ENCODE peak calls at places on chromosomes 3 and 15, in nine cellular contexts. H is neural progenitor cell, O is hepatocyte, R is HCT116, L is GM23248, A is OCI-LY7, V is MM.1S, C is GM23338, S is SK-N-SH. Z is an unnamed sample.

GRCh38 chr3:62665627-62666433 is 209.4 kb downstream of the CADPS start:
- DNase-seq in H (peak), O (peak), R (peak), L (peak), A (peak), V (peak), C (peak), S (peak), Z (peak)

GRCh38 chr15:54410481-54410880 is 432.2 kb downstream of the UNC13C start:
- DNase-seq in H (no peak), O (no peak), R (no peak), L (no peak), A (no peak), V (no peak), C (no peak), S (no peak), Z (no peak)

GRCh38 chr3:177811835-177812234 is 614.6 kb upstream of the TBL1XR1 start:
- DNase-seq in H (no peak), O (no peak), R (no peak), L (no peak), A (no peak), V (no peak), C (no peak), S (no peak), Z (peak)

GRCh38 chr3:19231792-19232461 is 83.6 kb downstream of the KCNH8 start:
- DNase-seq in H (no peak), O (no peak), R (no peak), L (no peak), A (no peak), V (no peak), C (no peak), S (no peak), Z (no peak)

GRCh38 chr3:132033471-132033870 is 1.3 kb downstream of the CPNE4 start:
- DNase-seq in H (peak), O (no peak), R (no peak), L (no peak), A (no peak), V (no peak), C (peak), S (no peak), Z (no peak)

GRCh38 chr15:61222010-61222409 is 7.1 kb downstream of the RORA start:
- DNase-seq in H (no peak), O (no peak), R (no peak), L (no peak), A (no peak), V (no peak), C (no peak), S (no peak), Z (no peak)

GRCh38 chr3:58394339-58394738 is 39.3 kb downstream of the PDHB start:
- DNase-seq in H (no peak), O (no peak), R (no peak), L (no peak), A (no peak), V (no peak), C (no peak), S (no peak), Z (no peak)

GRCh38 chr15:55992769-55993110 is 672 bp downstream of the NEDD4 start:
- DNase-seq in H (no peak), O (no peak), R (no peak), L (peak), A (peak), V (no peak), C (no peak), S (no peak), Z (no peak)

GRCh38 chr15:76208786-76209424 is 102.4 kb downstream of the ETFA start:
- DNase-seq in H (no peak), O (no peak), R (no peak), L (no peak), A (no peak), V (no peak), C (no peak), S (no peak), Z (no peak)

GRCh38 chr3:62718515-62719320 is 156.5 kb downstream of the CADPS start:
- DNase-seq in H (no peak), O (no peak), R (no peak), L (peak), A (no peak), V (no peak), C (no peak), S (no peak), Z (no peak)

GRCh38 chr3:15875016-15875689 is 77.4 kb upstream of the ANKRD28 start:
- DNase-seq in H (no peak), O (peak), R (no peak), L (peak), A (no peak), V (no peak), C (no peak), S (no peak), Z (peak)

GRCh38 chr15:99213187-99213811 is 36.1 kb downstream of the TTC23 start:
- DNase-seq in H (peak), O (peak), R (peak), L (peak), A (peak), V (peak), C (peak), S (peak), Z (peak)

GRCh38 chr3:106068795-106069194 is 200.0 kb upstream of the CBLB start:
- DNase-seq in H (no peak), O (no peak), R (no peak), L (peak), A (no peak), V (peak), C (no peak), S (no peak), Z (no peak)

GRCh38 chr3:12737319-12737718 is 21.7 kb downstream of the TMEM40 start:
- DNase-seq in H (no peak), O (no peak), R (no peak), L (no peak), A (no peak), V (no peak), C (no peak), S (no peak), Z (no peak)

GRCh38 chr3:56294316-56294715 is 174.0 kb downstream of the ERC2 start:
- DNase-seq in H (no peak), O (no peak), R (no peak), L (no peak), A (no peak), V (no peak), C (no peak), S (no peak), Z (no peak)

GRCh38 chr15:45169608-45170480 is 17.9 kb downstream of the SHF start:
- DNase-seq in H (no peak), O (no peak), R (no peak), L (no peak), A (peak), V (no peak), C (peak), S (peak), Z (no peak)

DNA sequence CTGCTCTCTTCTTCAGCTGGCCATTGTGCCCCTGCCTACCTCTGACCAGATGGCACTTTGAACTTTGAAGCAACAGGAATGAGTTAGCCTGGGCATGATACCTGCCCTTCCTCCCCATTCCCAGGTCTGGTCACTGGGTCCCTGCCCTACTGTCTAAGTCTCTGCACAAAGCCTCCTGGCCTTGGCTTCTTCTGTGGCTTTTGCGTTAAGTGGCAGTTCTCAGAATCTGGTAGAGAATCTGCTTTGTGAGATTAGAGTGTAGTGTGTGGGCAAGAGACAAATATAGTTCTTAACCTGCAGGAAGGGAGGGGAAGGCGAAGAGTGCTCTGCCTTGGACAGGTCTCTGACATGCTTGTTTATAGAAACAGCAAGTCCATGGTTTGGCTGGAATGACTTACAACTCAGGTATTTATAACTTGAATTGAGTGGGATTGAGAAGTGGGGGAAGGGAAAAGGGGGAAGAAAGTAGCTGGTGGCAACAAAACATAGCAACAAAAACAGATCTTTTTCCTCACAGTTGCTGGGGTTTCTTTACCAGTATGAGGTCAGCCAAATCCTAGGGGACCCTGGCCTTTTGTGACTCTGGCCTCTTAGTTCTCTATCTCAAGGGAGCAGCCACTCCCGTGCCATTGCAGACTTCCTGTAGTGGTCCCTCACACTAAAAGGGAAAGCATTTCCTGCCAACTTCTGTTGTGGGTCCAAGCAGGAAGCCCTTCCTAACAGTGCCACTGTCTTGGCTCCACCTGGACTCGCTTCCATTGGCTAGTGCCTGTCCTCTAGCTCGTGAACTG is 16.7 kb downstream of the MAPKBP1 start:
- DNase-seq in H (no peak), O (peak), R (peak), L (peak), A (peak), V (no peak), C (peak), S (no peak), Z (peak)
- TF ChIP-seq EZH2phosphoT487 in H (no peak), O (no peak), R (no peak), L (no peak), A (no peak), V (no peak), C (no peak), S (no peak), Z (no peak)

DNA sequence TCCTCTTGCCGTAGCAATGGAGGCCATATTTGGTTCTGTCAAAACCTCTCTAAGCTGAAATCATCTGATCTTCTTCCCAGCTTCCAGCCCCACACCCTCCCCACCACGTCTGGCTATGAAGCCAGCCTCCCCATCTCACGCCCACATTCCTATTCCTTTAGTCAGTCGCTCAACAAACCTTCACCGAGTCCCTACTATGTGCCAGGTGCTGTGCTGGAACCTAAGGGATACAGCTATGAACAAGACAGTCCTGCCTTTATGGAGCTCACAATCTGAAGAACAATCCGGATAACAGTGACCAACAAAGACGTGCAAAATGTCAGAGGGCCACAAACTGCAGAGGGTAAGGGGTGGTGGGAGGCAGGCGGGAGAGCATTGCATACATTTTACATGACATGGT is 31.8 kb upstream of the SMAD6 start:
- DNase-seq in H (no peak), O (no peak), R (no peak), L (no peak), A (no peak), V (no peak), C (no peak), S (no peak), Z (no peak)
- H3K27ac ChIP-seq in H (no peak), O (no peak), R (peak), L (no peak), A (no peak), V (no peak), C (no peak), S (no peak), Z (no peak)

GRCh38 chr3:156432563-156432962 is 122.4 kb downstream of the SSR3 start:
- DNase-seq in H (no peak), O (no peak), R (no peak), L (no peak), A (no peak), V (no peak), C (no peak), S (no peak), Z (no peak)

GRCh38 chr3:156433138-156433537 is 121.8 kb downstream of the SSR3 start:
- DNase-seq in H (no peak), O (no peak), R (no peak), L (peak), A (no peak), V (no peak), C (no peak), S (no peak), Z (no peak)

GRCh38 chr3:156434921-156435320 is 120.0 kb downstream of the SSR3 start:
- DNase-seq in H (no peak), O (no peak), R (no peak), L (no peak), A (no peak), V (no peak), C (no peak), S (no peak), Z (no peak)

GRCh38 chr3:156431334-156432121 is 123.4 kb downstream of the SSR3 start:
- DNase-seq in H (no peak), O (no peak), R (no peak), L (no peak), A (no peak), V (no peak), C (no peak), S (no peak), Z (no peak)

GRCh38 chr3:156433910-156434309 is 121.0 kb downstream of the SSR3 start:
- DNase-seq in H (no peak), O (no peak), R (no peak), L (peak), A (no peak), V (no peak), C (no peak), S (peak), Z (no peak)
- TF ChIP-seq EZH2phosphoT487 in H (no peak), O (no peak), R (no peak), L (no peak), A (no peak), V (no peak), C (no peak), S (no peak), Z (no peak)

GRCh38 chr15:73567022-73567421 is 66.2 kb downstream of the NPTN start:
- DNase-seq in H (no peak), O (no peak), R (no peak), L (no peak), A (no peak), V (no peak), C (no peak), S (no peak), Z (no peak)
- H3K27ac ChIP-seq in H (no peak), O (no peak), R (no peak), L (no peak), A (no peak), V (no peak), C (no peak), S (no peak), Z (no peak)

GRCh38 chr15:70795311-70795665 is 31.9 kb upstream of the UACA start:
- DNase-seq in H (no peak), O (peak), R (peak), L (peak), A (no peak), V (no peak), C (no peak), S (no peak), Z (peak)
- TF ChIP-seq EZH2phosphoT487 in H (no peak), O (no peak), R (no peak), L (no peak), A (no peak), V (no peak), C (no peak), S (no peak), Z (no peak)

GRCh38 chr3:127123533-127123932 is 69.4 kb upstream of the PRR23E start:
- DNase-seq in H (no peak), O (no peak), R (no peak), L (no peak), A (no peak), V (no peak), C (no peak), S (no peak), Z (no peak)
- H3K27ac ChIP-seq in H (no peak), O (no peak), R (no peak), L (no peak), A (no peak), V (no peak), C (no peak), S (no peak), Z (no peak)

GRCh38 chr3:139514741-139515140 is 24.8 kb downstream of the RBP1 start:
- DNase-seq in H (no peak), O (no peak), R (no peak), L (no peak), A (no peak), V (no peak), C (no peak), S (no peak), Z (no peak)
- TF ChIP-seq EZH2phosphoT487 in H (no peak), O (no peak), R (no peak), L (no peak), A (no peak), V (no peak), C (no peak), S (no peak), Z (no peak)

GRCh38 chr3:53160660-53161344 is at the start of gene PRKCD:
- DNase-seq in H (peak), O (peak), R (peak), L (peak), A (peak), V (peak), C (peak), S (peak), Z (peak)
- H3K27ac ChIP-seq in H (no peak), O (peak), R (peak), L (no peak), A (peak), V (no peak), C (no peak), S (no peak), Z (peak)

GRCh38 chr15:31267161-31268107 is 59.2 kb upstream of the KLF13 start:
- DNase-seq in H (peak), O (no peak), R (no peak), L (no peak), A (peak), V (no peak), C (no peak), S (no peak), Z (no peak)
- TF ChIP-seq EZH2phosphoT487 in H (no peak), O (no peak), R (no peak), L (no peak), A (no peak), V (no peak), C (no peak), S (no peak), Z (no peak)

DNA sequence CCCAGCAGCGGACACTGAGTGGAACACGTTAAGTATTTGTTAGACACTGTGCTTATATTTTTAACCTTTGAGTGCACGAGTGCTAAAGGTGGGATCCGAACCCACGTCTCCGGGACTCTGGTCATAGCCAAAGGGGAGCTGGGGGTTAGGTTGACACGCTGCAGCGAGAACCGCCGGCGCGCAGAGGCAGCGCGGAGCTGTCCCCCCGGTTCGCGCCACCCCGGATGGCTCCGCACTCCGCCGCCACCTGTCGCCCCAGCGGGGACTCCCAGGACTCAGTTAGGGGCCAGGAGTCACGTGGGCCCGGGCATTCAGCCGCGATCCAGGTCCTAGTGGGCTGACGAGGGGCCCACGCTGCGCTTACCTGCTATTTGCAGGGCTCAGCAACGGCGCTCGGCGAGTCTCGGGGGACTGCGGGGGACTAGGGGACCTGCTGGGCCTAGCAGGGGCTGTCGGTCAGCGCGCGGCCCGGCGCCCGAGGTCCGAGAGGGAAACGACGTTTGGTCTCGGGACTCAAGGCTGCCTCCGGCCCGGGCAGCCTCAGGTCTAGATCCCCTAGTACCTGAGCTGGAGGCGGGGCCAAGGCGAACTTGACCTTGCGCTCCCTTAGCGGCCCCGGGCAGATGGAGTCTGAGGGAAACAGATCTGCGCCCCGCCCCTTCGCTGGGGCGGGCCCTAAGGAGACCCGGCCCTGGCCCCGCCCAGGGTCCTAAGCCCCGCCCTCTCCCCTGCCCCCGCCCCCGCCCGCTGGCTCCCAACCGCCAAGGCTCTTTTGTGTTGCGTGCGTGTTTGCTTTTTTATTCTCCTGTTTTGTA is at the start of gene NMNAT3:
- DNase-seq in H (peak), O (peak), R (peak), L (peak), A (peak), V (peak), C (peak), S (peak), Z (peak)
- H3K27ac ChIP-seq in H (no peak), O (peak), R (peak), L (no peak), A (no peak), V (peak), C (no peak), S (no peak), Z (no peak)

Z was measured in PC-3.